ENCODE peak calls at places on chromosomes 12 and 14, in ten cellular contexts. R, Q, L, A, U, O, T, S, G and K are unnamed samples.

GRCh38 chr12:71349950-71350349 is 89.6 kb upstream of the LGR5 start:
- DNase-seq in A (no peak), Q (no peak), S (no peak), O (no peak), L (no peak), U (no peak), R (no peak), G (no peak), T (no peak), K (no peak)

GRCh38 chr12:111406474-111407370 is 999 bp downstream of the SH2B3 start:
- DNase-seq in U (no peak), S (peak; percentile 23), G (no peak), R (no peak), L (peak; percentile 51), T (no peak), Q (no peak), A (no peak), O (no peak), K (peak; percentile 74)

GRCh38 chr12:69254857-69255256 is 15.5 kb downstream of the CPSF6 start:
- DNase-seq in L (no peak), Q (no peak), A (no peak), R (no peak), O (no peak), T (no peak), S (no peak), G (no peak), U (no peak), K (no peak)

GRCh38 chr12:64186789-64187188 is 35.3 kb downstream of the KICS2 start:
- DNase-seq in R (peak; percentile 33), L (no peak), A (no peak), S (peak; percentile 64), T (no peak), G (no peak), O (peak; percentile 65), U (no peak), Q (no peak), K (no peak)

GRCh38 chr14:91244501-91244901 is at the start of gene GPR68:
- DNase-seq in A (peak; percentile 40), O (peak; percentile 64), R (no peak), Q (peak; percentile 78), G (peak; percentile 51), T (no peak), L (peak; percentile 66), U (peak; percentile 62), S (peak; percentile 92), K (no peak)

GRCh38 chr14:57073986-57074385 is 194.7 kb downstream of the EXOC5 start:
- DNase-seq in Q (no peak), G (no peak), L (no peak), U (no peak), O (no peak), R (no peak), A (no peak), T (no peak), S (no peak), K (no peak)

GRCh38 chr12:12903642-12904609 is 12.6 kb downstream of the GPRC5A start:
- DNase-seq in S (no peak), T (no peak), L (no peak), R (no peak), A (no peak), G (peak; percentile 70), U (no peak), O (no peak), Q (no peak), K (no peak)

GRCh38 chr12:116492703-116493324 is 66.4 kb upstream of the MAP1LC3B2 start:
- DNase-seq in U (no peak), T (no peak), G (peak; percentile 50), S (peak; percentile 91), O (peak; percentile 77), L (no peak), Q (no peak), A (no peak), R (peak; percentile 59), K (no peak)

GRCh38 chr12:117967043-117967442 is 1.7 kb downstream of the KSR2 start:
- DNase-seq in G (no peak), Q (no peak), O (no peak), T (no peak), L (no peak), A (no peak), S (no peak), R (no peak), U (no peak), K (no peak)

GRCh38 chr14:51023964-51024363 is 70.9 kb downstream of the TRIM9 start:
- DNase-seq in S (peak; percentile 55), U (no peak), G (no peak), R (no peak), Q (no peak), O (no peak), T (no peak), A (no peak), L (no peak), K (no peak)

GRCh38 chr14:87940382-87940781 is 52.6 kb downstream of the GALC start:
- DNase-seq in G (no peak), A (no peak), O (no peak), R (no peak), S (no peak), T (no peak), Q (no peak), U (no peak), L (no peak), K (no peak)

GRCh38 chr14:90644882-90645281 is 171.3 kb downstream of the TTC7B start:
- DNase-seq in R (no peak), T (no peak), A (no peak), S (peak; percentile 71), O (no peak), L (no peak), U (no peak), Q (peak; percentile 94), G (peak; percentile 32), K (no peak)

GRCh38 chr12:91274886-91275285 is 92.3 kb upstream of the DCN start:
- DNase-seq in S (peak; percentile 20), Q (no peak), L (no peak), A (no peak), T (no peak), U (no peak), R (no peak), O (peak; percentile 28), G (peak; percentile 45), K (no peak)